ENCODE peak calls at places on chromosome 11, in eight cellular contexts. One of them, this sample, is unnamed.

GRCh38 chr11:75626692-75627536 is 41.9 kb downstream of the MAP6 start:
- DNase-seq in sigmoid colon: no peak
- DNase-seq in GM23248: peak
- DNase-seq in stimulated activated CD8-positive, alpha-beta memory T cell treated with anti-CD3 and anti-CD28 coated beads, Interleukin-4, amount 100 ng/mL, for 24 hours: no peak
- DNase-seq in mucosa of descending colon: no peak
- DNase-seq in neural crest cell: no peak
- DNase-seq in iPS-NIHi11: no peak
- DNase-seq in stimulated activated CD4-positive, alpha-beta T cell treated with anti-CD3 and anti-CD28 coated beads, Interleukin-12 subunit alpha, Interleukin-12 subunit beta, amount 100 ng/mL, for 48 hours: no peak
- DNase-seq in this sample: no peak

GRCh38 chr11:78660451-78660850 is 85.8 kb upstream of the NARS2 start:
- DNase-seq in sigmoid colon: no peak
- DNase-seq in GM23248: peak
- DNase-seq in stimulated activated CD8-positive, alpha-beta memory T cell treated with anti-CD3 and anti-CD28 coated beads, Interleukin-4, amount 100 ng/mL, for 24 hours: no peak
- DNase-seq in mucosa of descending colon: no peak
- DNase-seq in neural crest cell: no peak
- DNase-seq in iPS-NIHi11: no peak
- DNase-seq in stimulated activated CD4-positive, alpha-beta T cell treated with anti-CD3 and anti-CD28 coated beads, Interleukin-12 subunit alpha, Interleukin-12 subunit beta, amount 100 ng/mL, for 48 hours: no peak
- DNase-seq in this sample: no peak

GRCh38 chr11:11463397-11463796 is 110.3 kb upstream of the CSNK2A3 start:
- DNase-seq in sigmoid colon: no peak
- DNase-seq in GM23248: peak
- DNase-seq in stimulated activated CD8-positive, alpha-beta memory T cell treated with anti-CD3 and anti-CD28 coated beads, Interleukin-4, amount 100 ng/mL, for 24 hours: no peak
- DNase-seq in mucosa of descending colon: no peak
- DNase-seq in neural crest cell: peak
- DNase-seq in iPS-NIHi11: no peak
- DNase-seq in stimulated activated CD4-positive, alpha-beta T cell treated with anti-CD3 and anti-CD28 coated beads, Interleukin-12 subunit alpha, Interleukin-12 subunit beta, amount 100 ng/mL, for 48 hours: no peak
- DNase-seq in this sample: no peak

GRCh38 chr11:10181811-10182210 is 112.2 kb downstream of the SBF2 start:
- DNase-seq in sigmoid colon: no peak
- DNase-seq in GM23248: peak
- DNase-seq in stimulated activated CD8-positive, alpha-beta memory T cell treated with anti-CD3 and anti-CD28 coated beads, Interleukin-4, amount 100 ng/mL, for 24 hours: no peak
- DNase-seq in mucosa of descending colon: no peak
- DNase-seq in neural crest cell: no peak
- DNase-seq in iPS-NIHi11: no peak
- DNase-seq in stimulated activated CD4-positive, alpha-beta T cell treated with anti-CD3 and anti-CD28 coated beads, Interleukin-12 subunit alpha, Interleukin-12 subunit beta, amount 100 ng/mL, for 48 hours: no peak
- DNase-seq in this sample: no peak

GRCh38 chr11:19777342-19778102 is 64.9 kb downstream of the NAV2 start:
- DNase-seq in sigmoid colon: no peak
- DNase-seq in GM23248: peak
- DNase-seq in stimulated activated CD8-positive, alpha-beta memory T cell treated with anti-CD3 and anti-CD28 coated beads, Interleukin-4, amount 100 ng/mL, for 24 hours: no peak
- DNase-seq in mucosa of descending colon: peak
- DNase-seq in neural crest cell: no peak
- DNase-seq in iPS-NIHi11: peak
- DNase-seq in stimulated activated CD4-positive, alpha-beta T cell treated with anti-CD3 and anti-CD28 coated beads, Interleukin-12 subunit alpha, Interleukin-12 subunit beta, amount 100 ng/mL, for 48 hours: no peak
- DNase-seq in this sample: no peak

GRCh38 chr11:46559815-46560214 is 34.0 kb downstream of the AMBRA1 start:
- DNase-seq in sigmoid colon: no peak
- DNase-seq in GM23248: no peak
- DNase-seq in stimulated activated CD8-positive, alpha-beta memory T cell treated with anti-CD3 and anti-CD28 coated beads, Interleukin-4, amount 100 ng/mL, for 24 hours: no peak
- DNase-seq in mucosa of descending colon: no peak
- DNase-seq in neural crest cell: no peak
- DNase-seq in iPS-NIHi11: no peak
- DNase-seq in stimulated activated CD4-positive, alpha-beta T cell treated with anti-CD3 and anti-CD28 coated beads, Interleukin-12 subunit alpha, Interleukin-12 subunit beta, amount 100 ng/mL, for 48 hours: no peak
- DNase-seq in this sample: no peak

GRCh38 chr11:47617417-47617809 is 23.2 kb upstream of the C1QTNF4 start:
- DNase-seq in sigmoid colon: no peak
- DNase-seq in GM23248: peak
- DNase-seq in stimulated activated CD8-positive, alpha-beta memory T cell treated with anti-CD3 and anti-CD28 coated beads, Interleukin-4, amount 100 ng/mL, for 24 hours: no peak
- DNase-seq in mucosa of descending colon: no peak
- DNase-seq in neural crest cell: no peak
- DNase-seq in iPS-NIHi11: no peak
- DNase-seq in stimulated activated CD4-positive, alpha-beta T cell treated with anti-CD3 and anti-CD28 coated beads, Interleukin-12 subunit alpha, Interleukin-12 subunit beta, amount 100 ng/mL, for 48 hours: no peak
- DNase-seq in this sample: no peak

GRCh38 chr11:13595166-13595565 is 73.3 kb upstream of the FAR1 start:
- DNase-seq in sigmoid colon: no peak
- DNase-seq in GM23248: peak
- DNase-seq in stimulated activated CD8-positive, alpha-beta memory T cell treated with anti-CD3 and anti-CD28 coated beads, Interleukin-4, amount 100 ng/mL, for 24 hours: no peak
- DNase-seq in mucosa of descending colon: no peak
- DNase-seq in neural crest cell: no peak
- DNase-seq in iPS-NIHi11: no peak
- DNase-seq in stimulated activated CD4-positive, alpha-beta T cell treated with anti-CD3 and anti-CD28 coated beads, Interleukin-12 subunit alpha, Interleukin-12 subunit beta, amount 100 ng/mL, for 48 hours: no peak
- DNase-seq in this sample: no peak